ENCODE peak calls at places on chromosome 19, in nine cellular contexts. W is CD8-positive, alpha-beta memory T cell; A is DMS153; L is T-cell; I is effector CD4-positive, alpha-beta T cell; N is cortex of kidney; B is cardiac fibroblast; S is fibroblast of the aortic adventitia; Z is naive thymus-derived CD8-positive, alpha-beta T cell. G is an unnamed sample.

GRCh38 chr19:14350866-14351265 is 30.4 kb upstream of the ADGRE5 start:
- DNase-seq in W (no peak), A (no peak), L (no peak), I (no peak), N (no peak), B (no peak), S (no peak), Z (no peak), G (no peak)

GRCh38 chr19:8577247-8577646 is at the start of gene MYO1F:
- DNase-seq in W (no peak), A (no peak), L (no peak), I (no peak), N (no peak), B (no peak), S (no peak), Z (no peak), G (no peak)

GRCh38 chr19:33400856-33401682 is 27.6 kb downstream of the CEBPG start:
- DNase-seq in W (peak; percentile 42), A (no peak), L (no peak), I (no peak), N (no peak), B (no peak), S (no peak), Z (no peak), G (no peak)

GRCh38 chr19:31974290-31974689 is 371.1 kb upstream of the ZNF507 start:
- DNase-seq in W (no peak), A (no peak), L (no peak), I (no peak), N (no peak), B (no peak), S (no peak), Z (no peak), G (no peak)

GRCh38 chr19:3521104-3521445 is 15.0 kb downstream of the FZR1 start:
- DNase-seq in W (no peak), A (no peak), L (no peak), I (no peak), N (no peak), B (no peak), S (no peak), Z (no peak), G (no peak)

GRCh38 chr19:6417713-6418561 is 6.7 kb downstream of the KHSRP start:
- DNase-seq in W (no peak), A (no peak), L (no peak), I (no peak), N (no peak), B (peak; percentile 24), S (no peak), Z (no peak), G (no peak)

GRCh38 chr19:17420267-17420924 is 549 bp downstream of the MVB12A start:
- DNase-seq in W (no peak), A (peak; percentile 1), L (no peak), I (no peak), N (no peak), B (no peak), S (peak; percentile 18), Z (no peak), G (no peak)

GRCh38 chr19:52226652-52227051 is 36.8 kb downstream of the PPP2R1A start:
- DNase-seq in W (no peak), A (no peak), L (no peak), I (no peak), N (no peak), B (no peak), S (no peak), Z (no peak), G (no peak)

GRCh38 chr19:55384576-55385235 is 614 bp upstream of the TMEM238 start:
- DNase-seq in W (peak; percentile 62), A (peak; percentile 66), L (no peak), I (no peak), N (no peak), B (no peak), S (no peak), Z (peak; percentile 68), G (no peak)

GRCh38 chr19:18940791-18941627 is at the start of gene HOMER3:
- DNase-seq in W (peak; percentile 80), A (no peak), L (peak; percentile 55), I (peak; percentile 64), N (no peak), B (peak; percentile 50), S (peak; percentile 43), Z (peak; percentile 86), G (peak; percentile 48)

GRCh38 chr19:1406496-1406817 is 929 bp upstream of the DAZAP1 start:
- DNase-seq in W (no peak), A (no peak), L (no peak), I (no peak), N (no peak), B (no peak), S (no peak), Z (no peak), G (no peak)

GRCh38 chr19:47186337-47187022 is 44.5 kb downstream of the BBC3 start:
- DNase-seq in W (peak; percentile 92), A (no peak), L (peak; percentile 77), I (peak; percentile 68), N (no peak), B (no peak), S (no peak), Z (peak; percentile 92), G (peak; percentile 91)